ENCODE peak calls at places on chromosomes 5 and 9, in five cellular contexts. J is tibial artery, W is fibroblast of gingiva, Q is D721Med, K is sigmoid colon. D is an unnamed sample.

GRCh38 chr9:135787776-135788575 is 86.0 kb downstream of the KCNT1 start:
- DNase-seq in J (no peak), W (no peak), Q (no peak), K (no peak), D (no peak)

GRCh38 chr5:41508186-41508585 is 2.2 kb downstream of the PLCXD3 start:
- DNase-seq in J (no peak), W (no peak), Q (no peak), K (no peak), D (no peak)

GRCh38 chr9:76713371-76713770 is 50.9 kb upstream of the PCA3 start:
- DNase-seq in J (no peak), W (no peak), Q (no peak), K (no peak), D (no peak)

GRCh38 chr9:27368317-27368985 is 71.5 kb upstream of the EQTN start:
- DNase-seq in J (peak), W (peak), Q (no peak), K (no peak), D (peak)

GRCh38 chr9:68560131-68560844 is 19.6 kb upstream of the TMEM252 start:
- DNase-seq in J (peak), W (peak), Q (no peak), K (peak), D (peak)

GRCh38 chr5:71586052-71586940 is 844 bp upstream of the MCCC2 start:
- DNase-seq in J (no peak), W (peak), Q (no peak), K (no peak), D (peak)

GRCh38 chr9:110828148-110828730 is 159.6 kb downstream of the MUSK start:
- DNase-seq in J (peak), W (peak), Q (no peak), K (peak), D (peak)

GRCh38 chr9:37700900-37701299 is 50.1 kb downstream of the FRMPD1 start:
- DNase-seq in J (no peak), W (no peak), Q (no peak), K (no peak), D (no peak)

GRCh38 chr5:3362606-3362910 is 233.1 kb upstream of the IRX1 start:
- DNase-seq in J (no peak), W (no peak), Q (no peak), K (peak), D (no peak)

GRCh38 chr9:7879551-7880245 is 80.1 kb upstream of the DMAC1 start:
- DNase-seq in J (no peak), W (no peak), Q (peak), K (no peak), D (no peak)

GRCh38 chr9:34684145-34684544 is 6.9 kb downstream of the CCL19 start:
- DNase-seq in J (no peak), W (no peak), Q (no peak), K (no peak), D (no peak)

GRCh38 chr9:30774326-30774725 is 1610.1 kb upstream of the ACO1 start:
- DNase-seq in J (no peak), W (no peak), Q (no peak), K (no peak), D (no peak)

GRCh38 chr5:87394407-87394806 is 18.3 kb downstream of the CCNH start:
- DNase-seq in J (no peak), W (peak), Q (no peak), K (no peak), D (no peak)

GRCh38 chr5:175444060-175444904 is at the start of gene DRD1:
- DNase-seq in J (no peak), W (peak), Q (peak), K (no peak), D (no peak)

GRCh38 chr5:139635606-139636206 is 12.4 kb upstream of the CXXC5 start:
- DNase-seq in J (peak), W (peak), Q (no peak), K (peak), D (peak)

GRCh38 chr9:19441730-19442129 is 32.9 kb downstream of the ACER2 start:
- DNase-seq in J (no peak), W (no peak), Q (no peak), K (no peak), D (no peak)

GRCh38 chr5:173883347-173883924 is 4.7 kb upstream of the CPEB4 start:
- DNase-seq in J (no peak), W (no peak), Q (no peak), K (no peak), D (no peak)

GRCh38 chr5:57128325-57128724 is 45.5 kb upstream of the GPBP1 start:
- DNase-seq in J (no peak), W (no peak), Q (no peak), K (no peak), D (no peak)

GRCh38 chr5:74895906-74896305 is 29.7 kb upstream of the FAM169A start:
- DNase-seq in J (no peak), W (peak), Q (no peak), K (no peak), D (peak)

GRCh38 chr9:129340427-129341196 is 162.6 kb upstream of the IER5L start:
- DNase-seq in J (no peak), W (no peak), Q (no peak), K (no peak), D (no peak)

GRCh38 chr5:107028938-107029337 is 641.8 kb downstream of the EFNA5 start:
- DNase-seq in J (no peak), W (no peak), Q (no peak), K (no peak), D (no peak)

GRCh38 chr5:113047733-113048652 is 71.4 kb downstream of the DCP2 start:
- DNase-seq in J (peak), W (no peak), Q (no peak), K (no peak), D (no peak)

GRCh38 chr5:74579215-74579614 is 61.3 kb downstream of the ENC1 start:
- DNase-seq in J (no peak), W (no peak), Q (no peak), K (no peak), D (peak)

GRCh38 chr5:25027016-25027415 is 382.2 kb upstream of the CDH10 start:
- DNase-seq in J (no peak), W (no peak), Q (no peak), K (no peak), D (no peak)

GRCh38 chr5:75734913-75735789 is 17.9 kb upstream of the POC5 start:
- DNase-seq in J (no peak), W (no peak), Q (no peak), K (no peak), D (no peak)

GRCh38 chr5:143539742-143540141 is 136.3 kb upstream of the NR3C1 start:
- DNase-seq in J (no peak), W (no peak), Q (no peak), K (no peak), D (no peak)

GRCh38 chr5:151181818-151182217 is 24.2 kb upstream of the ANXA6 start:
- DNase-seq in J (no peak), W (no peak), Q (no peak), K (no peak), D (no peak)

GRCh38 chr5:141100243-141100805 is at the start of gene PCDHB3:
- DNase-seq in J (no peak), W (no peak), Q (no peak), K (no peak), D (peak)

GRCh38 chr5:142655339-142656267 is 30.3 kb downstream of the FGF1 start:
- DNase-seq in J (peak), W (peak), Q (peak), K (peak), D (peak)

GRCh38 chr5:36494028-36494427 is 112.4 kb upstream of the SLC1A3 start:
- DNase-seq in J (no peak), W (no peak), Q (no peak), K (no peak), D (no peak)

GRCh38 chr5:81395262-81395661 is 1.3 kb upstream of the ACOT12 start:
- DNase-seq in J (no peak), W (no peak), Q (no peak), K (no peak), D (no peak)

GRCh38 chr9:72041775-72042194 is 18.6 kb downstream of the C9orf57 start:
- DNase-seq in J (peak), W (peak), Q (no peak), K (peak), D (peak)

GRCh38 chr5:71910741-71911140 is 191.7 kb downstream of the CARTPT start:
- DNase-seq in J (no peak), W (no peak), Q (no peak), K (no peak), D (no peak)

GRCh38 chr5:175166013-175166412 is 278.0 kb downstream of the DRD1 start:
- DNase-seq in J (no peak), W (no peak), Q (no peak), K (no peak), D (no peak)

D was measured in stromal cell of bone marrow.